ENCODE peak calls at places on chromosomes 12 and 14, in ten cellular contexts. N is neural progenitor cell, O is Peyer's patch, I is type B pancreatic cell, F is fibroblast of lung, S is adrenal gland, G is HFFc6, U is uterus, V is pancreas, P is AG09319. L is an unnamed sample.

GRCh38 chr14:50647282-50647681 is 20.8 kb downstream of the SAV1 start:
- DNase-seq in S (no peak), N (no peak), P (no peak), G (no peak), O (peak; percentile 50), F (no peak), U (no peak), I (no peak), V (no peak), L (peak; percentile 67)

GRCh38 chr12:88255224-88255623 is 113.1 kb downstream of the TMTC3 start:
- DNase-seq in F (no peak), P (no peak), O (no peak), U (no peak), I (no peak), S (no peak), N (no peak), V (no peak), G (no peak), L (no peak)

GRCh38 chr12:38912116-38912515 is 6.7 kb upstream of the CPNE8 start:
- DNase-seq in O (no peak), I (no peak), U (no peak), P (no peak), V (no peak), N (no peak), G (no peak), S (peak; percentile 24), F (no peak), L (no peak)

GRCh38 chr12:100716949-100717732 is 77.4 kb upstream of the ANO4 start:
- DNase-seq in V (no peak), O (no peak), P (no peak), I (peak; percentile 69), F (peak; percentile 36), G (no peak), S (no peak), N (peak; percentile 81), U (no peak), L (no peak)

GRCh38 chr12:33653362-33653761 is 213.7 kb upstream of the SYT10 start:
- DNase-seq in O (no peak), V (no peak), F (no peak), P (no peak), G (no peak), I (no peak), S (no peak), U (no peak), N (no peak), L (no peak)

GRCh38 chr12:57864382-57864781 is 17.9 kb upstream of the CTDSP2 start:
- DNase-seq in S (no peak), G (peak; percentile 30), V (no peak), I (no peak), P (no peak), U (peak; percentile 35), F (peak; percentile 24), N (peak; percentile 64), O (no peak), L (no peak)

GRCh38 chr12:120199025-120199424 is 1.9 kb downstream of the RPLP0 start:
- DNase-seq in S (no peak), O (no peak), V (no peak), I (no peak), P (no peak), G (no peak), U (no peak), N (no peak), F (no peak), L (no peak)

GRCh38 chr14:99881011-99881410 is 87.8 kb downstream of the EML1 start:
- DNase-seq in I (no peak), F (peak; percentile 16), V (no peak), N (no peak), U (no peak), P (no peak), O (no peak), S (no peak), G (no peak), L (no peak)

GRCh38 chr14:30754778-30755177 is 119.6 kb upstream of the COCH start:
- DNase-seq in N (no peak), G (no peak), V (no peak), O (no peak), F (no peak), P (no peak), U (no peak), S (no peak), I (no peak), L (no peak)

GRCh38 chr14:30756594-30756993 is 117.8 kb upstream of the COCH start:
- DNase-seq in F (no peak), U (no peak), V (no peak), S (no peak), N (no peak), P (no peak), O (no peak), I (no peak), G (no peak), L (no peak)

GRCh38 chr14:30753452-30753851 is 120.9 kb upstream of the COCH start:
- DNase-seq in O (no peak), N (no peak), V (no peak), S (no peak), F (no peak), G (no peak), P (no peak), I (no peak), U (no peak), L (no peak)

GRCh38 chr14:30748343-30748742 is 126.0 kb upstream of the COCH start:
- DNase-seq in N (no peak), V (no peak), F (no peak), S (no peak), P (no peak), G (no peak), I (no peak), O (no peak), U (no peak), L (no peak)

DNA sequence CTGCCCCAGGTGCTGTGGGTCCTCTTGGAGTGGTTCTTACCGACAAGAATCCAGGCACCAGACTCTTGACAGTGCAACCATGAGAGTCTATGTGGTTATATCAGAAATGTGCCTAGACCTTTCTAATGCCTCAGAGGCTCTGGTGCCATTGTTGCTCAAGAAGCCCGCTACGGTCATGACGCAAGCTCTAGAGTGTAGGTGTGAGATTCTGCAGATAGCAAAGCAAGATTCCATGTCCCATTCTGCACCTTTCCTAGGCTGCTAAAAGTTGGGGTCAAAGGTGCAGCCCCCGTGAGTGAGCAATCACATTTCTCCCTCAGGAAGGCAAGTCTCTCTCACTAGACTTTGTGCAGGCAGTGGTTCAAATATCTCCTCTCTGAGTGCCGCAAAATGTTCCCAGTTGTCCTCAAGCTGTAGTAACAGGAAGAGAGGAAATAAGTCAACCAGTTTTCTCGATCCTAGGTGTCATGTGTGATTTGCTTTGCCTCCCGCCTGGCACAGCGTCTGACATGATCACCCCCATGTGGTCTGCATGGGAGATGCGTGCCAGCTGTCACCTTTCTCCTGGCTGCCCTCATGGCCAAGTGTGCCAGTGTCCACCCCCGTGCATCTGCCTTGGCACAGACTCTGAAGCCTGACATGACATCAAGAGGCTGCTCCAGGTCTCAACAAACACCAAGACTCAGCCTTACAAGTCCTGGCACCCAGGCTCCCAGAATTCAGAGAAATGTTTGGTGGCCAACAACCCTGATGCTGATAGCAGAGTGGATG is 122.5 kb upstream of the COCH start:
- DNase-seq in P (no peak), V (no peak), O (no peak), G (no peak), I (no peak), U (no peak), N (no peak), F (no peak), S (no peak), L (no peak)
- TF ChIP-seq CTCF in P (no peak), V (no peak), O (no peak), G (no peak), I (no peak), U (no peak), N (no peak), F (no peak), S (no peak), L (no peak)

DNA sequence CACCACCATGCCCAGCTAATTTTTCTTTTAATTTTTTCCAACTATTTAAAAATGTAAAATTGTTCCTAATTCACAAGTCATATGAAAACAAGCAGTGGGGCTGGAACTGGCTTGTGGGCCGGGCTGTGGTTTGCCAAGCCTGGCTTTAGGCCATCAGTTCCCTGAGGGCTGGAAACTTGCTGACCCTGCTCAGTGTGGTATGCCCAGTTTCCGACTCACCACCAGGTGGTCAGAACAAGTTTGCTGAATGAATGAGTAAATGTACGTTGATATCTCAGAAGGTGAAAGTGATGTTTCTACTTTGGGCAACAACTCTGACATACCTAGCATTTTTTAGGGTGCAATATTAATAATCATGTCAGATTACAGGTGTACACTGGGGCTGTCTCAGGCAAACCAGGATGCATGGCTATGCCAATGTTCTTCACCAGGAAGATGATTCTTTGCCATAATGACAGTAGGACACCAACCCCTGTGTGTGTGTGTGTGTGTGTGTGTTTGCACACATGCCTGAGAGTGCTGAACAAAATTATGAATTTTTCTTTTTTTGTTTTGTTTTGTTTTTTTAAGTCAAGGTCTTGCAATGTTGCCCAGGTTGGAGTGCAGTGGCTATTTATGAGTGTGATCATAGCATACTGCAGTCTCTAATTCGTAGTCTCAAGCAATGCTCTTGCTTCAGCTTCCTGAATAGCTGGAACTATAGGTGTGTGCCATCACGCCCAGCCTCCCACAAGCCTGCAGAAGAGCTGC is 106.1 kb downstream of the PTPN11 start:
- DNase-seq in I (no peak), G (peak; percentile 28), U (no peak), S (no peak), P (no peak), O (no peak), F (peak; percentile 37), N (no peak), V (no peak), L (no peak)
- TF ChIP-seq CTCF in I (peak; percentile 56), G (peak; percentile 51), U (no peak), S (no peak), P (no peak), O (no peak), F (no peak), N (peak; percentile 24), V (no peak), L (no peak)

GRCh38 chr14:101561145-101561896 is at the start of gene DIO3:
- DNase-seq in U (peak; percentile 78), F (peak; percentile 44), I (no peak), N (peak; percentile 96), S (no peak), P (no peak), V (peak; percentile 33), G (no peak), O (peak; percentile 58), L (no peak)

GRCh38 chr14:101559250-101559623 is 2.1 kb upstream of the DIO3 start:
- DNase-seq in V (no peak), N (no peak), F (no peak), O (no peak), I (no peak), U (no peak), S (no peak), G (no peak), P (no peak), L (no peak)

GRCh38 chr14:101560534-101561113 is 671 bp upstream of the DIO3 start:
- DNase-seq in P (no peak), O (no peak), G (no peak), V (no peak), F (no peak), S (no peak), U (no peak), N (no peak), I (no peak), L (no peak)

GRCh38 chr14:101558739-101559240 is 2.5 kb upstream of the DIO3 start:
- DNase-seq in O (no peak), V (no peak), F (no peak), G (no peak), S (no peak), I (no peak), U (no peak), P (no peak), N (no peak), L (no peak)

DNA sequence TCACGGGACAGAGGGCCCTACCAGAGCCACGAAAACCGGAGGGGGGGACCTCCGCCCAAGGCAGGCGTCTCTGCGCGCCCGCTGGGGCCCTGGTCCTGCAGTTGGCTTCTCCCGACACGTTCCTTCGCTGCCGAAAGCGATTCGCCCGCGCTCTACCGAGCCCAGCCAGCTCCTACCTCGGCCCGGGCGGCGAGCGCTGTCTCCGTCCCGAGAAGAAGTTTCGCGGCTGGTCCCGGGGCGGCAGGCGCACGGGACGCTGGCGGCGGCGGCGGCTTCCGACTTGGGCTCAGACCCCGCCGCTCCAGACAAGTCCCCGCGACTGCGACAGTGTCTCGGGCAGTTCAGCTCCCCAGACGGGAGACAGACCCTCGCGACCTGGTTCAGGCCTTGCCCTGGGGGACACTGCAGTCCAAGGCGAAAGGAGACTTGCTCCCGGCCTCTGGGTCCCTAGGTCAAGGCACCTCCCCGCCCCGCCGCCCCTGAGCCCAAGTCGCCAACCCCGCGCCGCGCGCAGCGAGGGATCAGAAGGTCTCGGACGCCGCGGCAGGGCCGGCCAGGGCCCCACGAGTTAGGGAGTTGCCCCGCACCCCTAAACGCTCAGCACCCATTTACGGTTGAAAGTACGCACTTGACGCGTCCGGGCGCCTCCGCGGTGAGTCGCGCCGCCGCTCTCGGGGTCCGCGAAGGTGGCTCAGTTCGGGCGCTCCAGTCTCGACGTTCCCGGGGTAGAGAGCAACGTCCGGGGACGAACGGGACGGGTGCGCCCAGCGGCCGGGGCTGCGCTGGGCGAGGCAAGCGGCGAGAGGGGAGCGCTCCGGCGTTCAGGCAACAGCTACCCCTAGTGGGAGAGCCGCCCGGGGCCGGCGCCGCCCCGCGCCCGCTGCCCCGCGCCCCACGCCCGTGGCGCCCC is 1.4 kb upstream of the DIO3 start:
- DNase-seq in F (peak; percentile 35), G (no peak), U (peak; percentile 70), I (no peak), O (no peak), S (no peak), N (peak; percentile 84), V (peak; percentile 45), P (no peak), L (no peak)
- TF ChIP-seq CTCF in F (no peak), G (no peak), U (peak; percentile 71), I (peak; percentile 56), O (no peak), S (no peak), N (peak; percentile 37), V (no peak), P (peak; percentile 23), L (no peak)

GRCh38 chr12:49366652-49367380 is 446 bp upstream of the SPATS2 start:
- DNase-seq in O (peak; percentile 94), P (peak; percentile 78), V (peak; percentile 81), S (peak; percentile 88), G (peak; percentile 92), I (peak; percentile 99), F (peak; percentile 94), N (peak; percentile 99), U (peak; percentile 95), L (peak; percentile 87)
- TF ChIP-seq CTCF in O (peak; percentile 36), P (peak; percentile 15), V (peak; percentile 13), S (peak; percentile 33), G (peak; percentile 54), I (peak; percentile 54), F (no peak), N (peak; percentile 37), U (peak; percentile 38), L (peak; percentile 34)